ENCODE peak calls at places on chromosomes 16 and 17, in five cellular contexts. I is Caco-2, J is left ventricle myocardium inferior, A is aorta, K is mucosa of descending colon. F is an unnamed sample.

GRCh38 chr17:39591958-39592954 is 15.5 kb downstream of the NEUROD2 start:
- DNase-seq in I (peak; percentile 77), A (no peak), J (no peak), K (no peak), F (peak; percentile 13)

GRCh38 chr16:63617990-63618763 is 1503.7 kb downstream of the CDH11 start:
- DNase-seq in I (no peak), K (peak; percentile 46), J (peak; percentile 26), A (no peak), F (no peak)

GRCh38 chr17:1438593-1439083 is 17.4 kb downstream of the CRK start:
- DNase-seq in A (no peak), J (no peak), K (no peak), I (no peak), F (no peak)

GRCh38 chr17:3385869-3386816 is at the start of gene OR3A2:
- DNase-seq in A (no peak), K (no peak), J (no peak), I (no peak), F (no peak)

GRCh38 chr16:12387786-12388185 is 411.3 kb downstream of the SNX29 start:
- DNase-seq in A (no peak), I (no peak), J (no peak), K (no peak), F (no peak)

GRCh38 chr17:66582373-66583111 is 252.4 kb upstream of the CACNG5 start:
- DNase-seq in I (no peak), K (no peak), A (no peak), J (no peak), F (no peak)

GRCh38 chr17:7435676-7436555 is 681 bp downstream of the TMEM102 start:
- DNase-seq in I (peak; percentile 58), K (peak; percentile 83), J (peak; percentile 45), A (peak; percentile 67), F (peak; percentile 29)

GRCh38 chr16:55047903-55048497 is 117.3 kb downstream of the IRX5 start:
- DNase-seq in I (no peak), A (no peak), K (no peak), J (no peak), F (no peak)

GRCh38 chr16:10466861-10467260 is 81.0 kb downstream of the ATF7IP2 start:
- DNase-seq in J (no peak), I (no peak), K (no peak), A (no peak), F (no peak)

GRCh38 chr16:67438824-67439393 is 8.0 kb downstream of the HSD11B2 start:
- DNase-seq in J (no peak), A (no peak), I (no peak), K (no peak), F (no peak)

GRCh38 chr16:72832640-72833039 is 215.3 kb downstream of the ZFHX3 start:
- DNase-seq in I (peak; percentile 84), A (peak; percentile 82), J (peak; percentile 83), K (peak; percentile 72), F (no peak)

GRCh38 chr16:68079616-68080344 is 5.4 kb upstream of the NFATC3 start:
- DNase-seq in K (peak; percentile 92), A (peak; percentile 87), J (peak; percentile 83), I (peak; percentile 86), F (no peak)

GRCh38 chr17:42928714-42929496 is 28.3 kb downstream of the G6PC1 start:
- DNase-seq in I (peak; percentile 62), J (no peak), K (no peak), A (peak; percentile 59), F (peak; percentile 60)

GRCh38 chr17:39642675-39643074 is 5.7 kb downstream of the STARD3 start:
- DNase-seq in A (no peak), I (no peak), J (no peak), K (no peak), F (no peak)

GRCh38 chr17:72514888-72515287 is 394.1 kb downstream of the SOX9 start:
- DNase-seq in K (no peak), I (no peak), A (peak; percentile 55), J (peak; percentile 53), F (no peak)

GRCh38 chr16:72400257-72401078 is 228.5 kb upstream of the PMFBP1 start:
- DNase-seq in K (no peak), A (no peak), J (no peak), I (peak; percentile 49), F (peak; percentile 28)

GRCh38 chr16:84816485-84816884 is 3.3 kb upstream of the CRISPLD2 start:
- DNase-seq in K (peak; percentile 22), I (no peak), J (no peak), A (no peak), F (no peak)

GRCh38 chr16:84817613-84818012 is 2.2 kb upstream of the CRISPLD2 start:
- DNase-seq in I (no peak), J (no peak), A (no peak), K (no peak), F (no peak)

GRCh38 chr16:84818133-84818532 is 1.7 kb upstream of the CRISPLD2 start:
- DNase-seq in J (no peak), A (no peak), K (no peak), I (no peak), F (no peak)

GRCh38 chr16:84816023-84816422 is 3.8 kb upstream of the CRISPLD2 start:
- DNase-seq in I (no peak), A (no peak), J (no peak), K (peak; percentile 21), F (no peak)

DNA sequence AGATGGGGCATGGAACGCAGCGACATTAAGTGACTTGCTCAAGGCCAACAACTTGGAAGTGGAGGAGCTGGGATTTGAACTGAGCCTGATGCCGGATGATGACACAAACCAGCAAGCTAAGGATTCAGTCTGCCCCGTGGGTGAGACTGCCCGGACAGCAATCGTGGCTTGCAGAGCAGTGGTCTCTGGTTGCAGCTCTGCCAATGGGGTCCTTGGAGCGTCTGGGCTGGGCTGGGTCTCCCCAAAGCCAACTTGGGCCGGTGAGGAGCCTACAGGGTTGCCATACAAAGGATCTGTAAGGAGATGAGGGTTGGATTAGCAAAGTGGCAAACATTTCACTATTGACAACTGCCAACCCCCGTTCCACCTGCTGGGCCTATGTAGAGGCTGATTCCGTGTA is 2.6 kb upstream of the CRISPLD2 start:
- DNase-seq in K (peak; percentile 34), A (no peak), I (no peak), J (no peak), F (no peak)
- H3K4me1 ChIP-seq in K (peaks cover 13% of the 10 kb centered on the region), A (no peaks in the 10 kb centered on the region), I (peaks cover 8% of the 10 kb centered on the region), J (peaks cover 17% of the 10 kb centered on the region), F (peaks cover 15% of the 10 kb centered on the region)

GRCh38 chr17:47695664-47696376 is 1.9 kb downstream of the TBKBP1 start:
- DNase-seq in I (peak; percentile 57), K (no peak), A (no peak), J (no peak), F (no peak)
- H3K4me1 ChIP-seq in I (peaks cover 16% of the 10 kb centered on the region), K (peaks cover 16% of the 10 kb centered on the region), A (no peaks in the 10 kb centered on the region), J (peaks cover 43% of the 10 kb centered on the region), F (peaks cover 20% of the 10 kb centered on the region)

GRCh38 chr17:83007504-83008475 is 71.6 kb upstream of the METRNL start:
- DNase-seq in K (no peak), I (no peak), A (no peak), J (no peak), F (no peak)

GRCh38 chr17:83002118-83002805 is 77.1 kb upstream of the METRNL start:
- DNase-seq in A (no peak), J (no peak), K (no peak), I (peak; percentile 30), F (no peak)

GRCh38 chr17:83006515-83007455 is 72.6 kb upstream of the METRNL start:
- DNase-seq in K (no peak), A (no peak), J (no peak), I (no peak), F (no peak)

GRCh38 chr17:83005639-83006038 is 73.8 kb upstream of the METRNL start:
- DNase-seq in K (no peak), A (no peak), I (no peak), J (no peak), F (no peak)

GRCh38 chr17:83004791-83005380 is 74.5 kb upstream of the METRNL start:
- DNase-seq in I (no peak), J (no peak), A (no peak), K (no peak), F (no peak)
- H3K4me1 ChIP-seq in I (no peaks in the 10 kb centered on the region), J (peaks cover 17% of the 10 kb centered on the region), A (no peaks in the 10 kb centered on the region), K (no peaks in the 10 kb centered on the region), F (no peaks in the 10 kb centered on the region)

DNA sequence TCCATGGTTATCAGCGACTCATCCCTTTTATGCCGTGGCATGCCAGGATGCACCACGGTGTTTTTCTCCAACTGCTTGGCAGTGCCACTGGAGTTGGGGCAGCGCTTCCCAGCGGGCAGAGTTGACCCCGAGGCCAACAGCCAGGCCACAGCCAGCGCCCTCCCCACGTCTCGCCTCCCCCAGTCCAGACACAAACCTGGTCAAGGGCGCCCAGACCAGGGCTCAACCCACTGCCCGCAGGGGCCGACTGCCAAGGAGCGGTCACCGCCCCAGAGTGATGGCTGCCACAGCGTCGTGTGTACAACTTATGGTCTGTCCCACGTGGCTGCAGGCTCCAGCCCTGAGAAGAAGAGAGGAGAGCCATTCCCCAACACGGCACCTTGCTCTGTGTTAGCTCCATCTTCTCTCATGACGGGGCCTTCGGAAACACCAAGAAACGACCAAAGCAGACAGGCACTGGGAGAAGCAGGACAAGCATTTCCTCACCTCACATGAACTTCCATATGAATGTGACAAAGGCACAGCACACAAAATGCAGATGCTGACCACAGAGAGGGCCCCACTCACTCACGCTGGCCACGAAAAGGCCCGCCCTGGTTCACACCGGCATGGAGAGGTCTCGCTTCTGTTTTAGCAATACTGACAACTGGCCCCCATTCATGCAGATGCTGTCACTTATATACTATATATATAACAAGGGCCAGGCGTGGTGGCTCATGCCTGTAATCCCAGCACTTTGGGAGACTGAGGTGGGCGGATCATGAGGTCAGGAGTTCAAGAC is 27.0 kb downstream of the AXIN1 start:
- DNase-seq in A (no peak), I (no peak), J (no peak), K (no peak), F (no peak)
- H3K4me1 ChIP-seq in A (no peaks in the 10 kb centered on the region), I (peaks cover 5% of the 10 kb centered on the region), J (peaks cover 39% of the 10 kb centered on the region), K (peaks cover 55% of the 10 kb centered on the region), F (peaks cover 18% of the 10 kb centered on the region)

F was measured in HCT116.